ENCODE peak calls at places on chromosome 2, in six cellular contexts. One of them, this sample, is unnamed. For H3K4me1, the result is how much of the 10 kb centered on the place peaks cover.

GRCh38 chr2:119233326-119234020 is 9.8 kb downstream of the STEAP3 start:
- DNase-seq in upper lobe of right lung: no peak
- DNase-seq in GM23248: peak
- DNase-seq in kidney: no peak
- DNase-seq in SJSA1: peak
- DNase-seq in heart right ventricle: no peak
- DNase-seq in this sample: no peak

GRCh38 chr2:26903676-26904075 is 55.7 kb downstream of the DPYSL5 start:
- DNase-seq in upper lobe of right lung: no peak
- DNase-seq in GM23248: no peak
- DNase-seq in kidney: no peak
- DNase-seq in SJSA1: no peak
- DNase-seq in heart right ventricle: no peak
- DNase-seq in this sample: no peak

GRCh38 chr2:65730186-65730585 is 297.8 kb upstream of the SPRED2 start:
- DNase-seq in upper lobe of right lung: no peak
- DNase-seq in GM23248: no peak
- DNase-seq in kidney: no peak
- DNase-seq in SJSA1: no peak
- DNase-seq in heart right ventricle: no peak
- DNase-seq in this sample: no peak

GRCh38 chr2:216596986-216597509 is 36.2 kb upstream of the IGFBP2 start:
- DNase-seq in upper lobe of right lung: no peak
- DNase-seq in GM23248: peak
- DNase-seq in kidney: no peak
- DNase-seq in SJSA1: peak
- DNase-seq in heart right ventricle: no peak
- DNase-seq in this sample: no peak

GRCh38 chr2:172777431-172777830 is 41.8 kb downstream of the RAPGEF4 start:
- DNase-seq in upper lobe of right lung: no peak
- DNase-seq in GM23248: no peak
- DNase-seq in kidney: no peak
- DNase-seq in SJSA1: peak
- DNase-seq in heart right ventricle: no peak
- DNase-seq in this sample: no peak

GRCh38 chr2:62705859-62706720 is 577 bp downstream of the EHBP1 start:
- DNase-seq in upper lobe of right lung: peak
- DNase-seq in GM23248: peak
- DNase-seq in kidney: no peak
- DNase-seq in SJSA1: peak
- DNase-seq in heart right ventricle: peak
- DNase-seq in this sample: peak

GRCh38 chr2:60540054-60540453 is 13.4 kb downstream of the BCL11A start:
- DNase-seq in upper lobe of right lung: no peak
- DNase-seq in GM23248: no peak
- DNase-seq in kidney: no peak
- DNase-seq in SJSA1: no peak
- DNase-seq in heart right ventricle: no peak
- DNase-seq in this sample: no peak

GRCh38 chr2:8148260-8148880 is 533.5 kb upstream of the ID2 start:
- DNase-seq in upper lobe of right lung: no peak
- DNase-seq in GM23248: peak
- DNase-seq in kidney: no peak
- DNase-seq in SJSA1: peak
- DNase-seq in heart right ventricle: no peak
- DNase-seq in this sample: peak

GRCh38 chr2:71897836-71898235 is 249.8 kb downstream of the CYP26B1 start:
- DNase-seq in upper lobe of right lung: no peak
- DNase-seq in GM23248: no peak
- DNase-seq in kidney: no peak
- DNase-seq in SJSA1: no peak
- DNase-seq in heart right ventricle: no peak
- DNase-seq in this sample: no peak

GRCh38 chr2:159381574-159381973 is 95.1 kb upstream of the WDSUB1 start:
- DNase-seq in upper lobe of right lung: no peak
- DNase-seq in GM23248: no peak
- DNase-seq in kidney: no peak
- DNase-seq in SJSA1: no peak
- DNase-seq in heart right ventricle: no peak
- DNase-seq in this sample: no peak

GRCh38 chr2:236833501-236834186 is 252.0 kb upstream of the COPS8 start:
- DNase-seq in upper lobe of right lung: no peak
- DNase-seq in GM23248: peak
- DNase-seq in kidney: no peak
- DNase-seq in SJSA1: no peak
- DNase-seq in heart right ventricle: no peak
- DNase-seq in this sample: peak

GRCh38 chr2:165627463-165627862 is 158.0 kb downstream of the CSRNP3 start:
- DNase-seq in upper lobe of right lung: no peak
- DNase-seq in GM23248: peak
- DNase-seq in kidney: no peak
- DNase-seq in SJSA1: peak
- DNase-seq in heart right ventricle: no peak
- DNase-seq in this sample: no peak

GRCh38 chr2:33033524-33034150 is 86.9 kb downstream of the LTBP1 start:
- DNase-seq in upper lobe of right lung: no peak
- DNase-seq in GM23248: peak
- DNase-seq in kidney: no peak
- DNase-seq in SJSA1: peak
- DNase-seq in heart right ventricle: no peak
- DNase-seq in this sample: no peak

GRCh38 chr2:119283873-119284331 is 60.3 kb downstream of the STEAP3 start:
- DNase-seq in upper lobe of right lung: peak
- DNase-seq in GM23248: peak
- DNase-seq in kidney: peak
- DNase-seq in SJSA1: no peak
- DNase-seq in heart right ventricle: peak
- DNase-seq in this sample: peak

GRCh38 chr2:32977228-32977758 is 30.5 kb downstream of the LTBP1 start:
- DNase-seq in upper lobe of right lung: no peak
- DNase-seq in GM23248: peak
- DNase-seq in kidney: peak
- DNase-seq in SJSA1: no peak
- DNase-seq in heart right ventricle: peak
- DNase-seq in this sample: no peak

GRCh38 chr2:232349546-232349945 is 29.0 kb upstream of the ALPP start:
- DNase-seq in upper lobe of right lung: peak
- DNase-seq in GM23248: no peak
- DNase-seq in kidney: peak
- DNase-seq in SJSA1: no peak
- DNase-seq in heart right ventricle: no peak
- DNase-seq in this sample: no peak

GRCh38 chr2:86747708-86748627 is 27.9 kb downstream of the RMND5A start:
- DNase-seq in upper lobe of right lung: no peak
- DNase-seq in GM23248: peak
- DNase-seq in kidney: no peak
- DNase-seq in SJSA1: no peak
- DNase-seq in heart right ventricle: peak
- DNase-seq in this sample: no peak

GRCh38 chr2:39874236-39874635 is 95.2 kb upstream of the THUMPD2 start:
- DNase-seq in upper lobe of right lung: no peak
- DNase-seq in GM23248: no peak
- DNase-seq in kidney: no peak
- DNase-seq in SJSA1: no peak
- DNase-seq in heart right ventricle: no peak
- DNase-seq in this sample: no peak

GRCh38 chr2:180761224-180761623 is 219.2 kb upstream of the UBE2E3 start:
- DNase-seq in upper lobe of right lung: no peak
- DNase-seq in GM23248: peak
- DNase-seq in kidney: no peak
- DNase-seq in SJSA1: no peak
- DNase-seq in heart right ventricle: no peak
- DNase-seq in this sample: peak

GRCh38 chr2:1306687-1307516 is 106.4 kb upstream of the TPO start:
- DNase-seq in upper lobe of right lung: no peak
- DNase-seq in GM23248: no peak
- DNase-seq in kidney: no peak
- DNase-seq in SJSA1: no peak
- DNase-seq in heart right ventricle: no peak
- DNase-seq in this sample: no peak

GRCh38 chr2:39631715-39632114 is 34.0 kb upstream of the TMEM178A start:
- DNase-seq in upper lobe of right lung: no peak
- DNase-seq in GM23248: peak
- DNase-seq in kidney: no peak
- DNase-seq in SJSA1: peak
- DNase-seq in heart right ventricle: peak
- DNase-seq in this sample: peak

GRCh38 chr2:21043744-21044532 is at the start of gene APOB:
- DNase-seq in upper lobe of right lung: peak
- DNase-seq in GM23248: peak
- DNase-seq in kidney: no peak
- DNase-seq in SJSA1: no peak
- DNase-seq in heart right ventricle: no peak
- DNase-seq in this sample: peak

GRCh38 chr2:80361904-80362303 is 57.4 kb upstream of the LRRTM1 start:
- DNase-seq in upper lobe of right lung: no peak
- DNase-seq in GM23248: no peak
- DNase-seq in kidney: no peak
- DNase-seq in SJSA1: no peak
- DNase-seq in heart right ventricle: no peak
- DNase-seq in this sample: no peak

DNA sequence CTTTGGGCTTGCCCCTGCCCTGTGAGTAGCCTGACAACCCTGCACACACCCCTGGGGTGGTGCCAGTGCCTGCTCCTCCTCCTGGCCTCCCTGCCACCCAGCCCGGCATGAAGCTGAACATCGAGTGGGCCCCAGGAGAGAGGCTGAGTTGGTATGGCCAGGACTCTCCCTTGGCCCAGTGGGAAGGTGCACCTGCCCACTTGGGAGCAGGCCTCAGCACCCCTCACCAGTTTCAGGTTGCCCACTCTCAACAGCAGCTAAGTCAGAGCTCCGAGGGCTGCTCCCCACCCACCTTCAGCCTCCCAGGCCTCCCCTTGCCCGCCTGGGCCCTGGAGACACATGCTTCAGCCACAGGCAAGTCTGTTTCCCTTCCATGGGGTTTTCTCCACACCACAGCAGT is 203.1 kb downstream of the KLHL29 start:
- DNase-seq in upper lobe of right lung: peak
- DNase-seq in GM23248: no peak
- DNase-seq in kidney: peak
- DNase-seq in SJSA1: no peak
- DNase-seq in heart right ventricle: no peak
- DNase-seq in this sample: no peak
- H3K27ac ChIP-seq in upper lobe of right lung: no peak
- H3K27ac ChIP-seq in GM23248: no peak
- H3K27ac ChIP-seq in kidney: no peak
- H3K27ac ChIP-seq in SJSA1: no peak
- H3K27ac ChIP-seq in heart right ventricle: no peak
- H3K27ac ChIP-seq in this sample: no peak

DNA sequence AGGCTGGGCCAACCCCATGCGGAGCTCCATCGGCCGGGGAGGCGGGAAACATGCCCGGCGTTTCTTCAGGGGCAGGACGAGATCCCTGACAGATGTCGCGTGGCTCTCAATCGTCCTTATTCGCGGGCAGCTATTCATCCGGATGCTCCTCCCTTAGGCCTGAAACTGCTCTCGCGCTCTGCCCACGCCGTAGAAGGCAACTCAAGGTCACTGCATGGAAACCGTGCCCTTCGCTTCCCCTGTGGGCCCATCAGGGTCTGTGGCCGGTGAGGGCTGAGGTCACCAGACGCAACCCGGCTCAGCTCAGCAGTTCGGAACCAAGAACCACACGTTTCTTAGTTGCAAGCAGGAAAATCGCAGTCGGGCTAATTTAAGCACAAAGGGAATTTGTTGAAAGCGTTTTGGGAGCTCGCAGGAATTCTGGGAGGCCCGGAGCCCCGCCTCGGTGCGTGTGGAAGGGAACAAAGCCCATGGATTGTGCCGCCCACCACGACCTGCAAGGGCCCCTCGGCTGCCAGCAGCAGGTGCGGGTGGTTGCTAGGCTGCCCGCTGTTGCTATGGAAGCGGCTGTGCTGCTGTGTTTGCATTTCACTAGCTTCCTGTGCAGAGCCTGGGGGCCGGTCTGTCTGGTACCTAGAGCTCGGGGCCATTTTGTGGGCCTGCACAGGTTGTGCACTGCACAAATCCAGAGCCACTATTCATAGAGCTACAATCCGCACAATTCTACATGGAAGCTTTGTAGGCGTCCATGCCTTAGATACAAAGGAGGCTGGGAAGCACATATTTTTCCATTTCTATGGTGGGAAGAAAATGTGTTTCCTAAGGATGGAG is 6.1 kb upstream of the ALLC start:
- DNase-seq in upper lobe of right lung: no peak
- DNase-seq in GM23248: peak
- DNase-seq in kidney: peak
- DNase-seq in SJSA1: no peak
- DNase-seq in heart right ventricle: peak
- DNase-seq in this sample: no peak
- H3K4me1 ChIP-seq in upper lobe of right lung: under half
- H3K4me1 ChIP-seq in GM23248: under half
- H3K4me1 ChIP-seq in kidney: under half
- H3K4me1 ChIP-seq in SJSA1: under half
- H3K4me1 ChIP-seq in heart right ventricle: under half
- H3K4me1 ChIP-seq in this sample: under half

DNA sequence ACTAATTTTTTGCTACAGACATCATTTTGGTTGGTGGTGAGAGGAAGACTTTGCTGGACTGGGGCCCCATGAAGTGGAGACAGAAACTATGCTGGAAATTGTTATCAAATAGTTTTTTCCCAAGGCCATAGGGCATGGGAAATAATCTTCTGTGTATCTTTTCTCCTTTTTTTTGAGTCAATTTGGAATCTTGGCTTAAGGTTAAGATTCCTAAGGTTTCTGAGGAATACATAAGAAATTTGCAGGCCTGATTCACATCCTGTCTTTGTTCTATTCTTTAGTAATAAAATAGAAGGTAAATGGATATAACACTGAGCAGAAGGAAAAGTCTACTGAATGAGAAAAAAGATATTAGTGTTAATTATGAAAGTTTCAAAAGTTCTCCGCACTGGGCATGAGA is 16.6 kb downstream of the SMC6 start:
- DNase-seq in upper lobe of right lung: no peak
- DNase-seq in GM23248: peak
- DNase-seq in kidney: no peak
- DNase-seq in SJSA1: peak
- DNase-seq in heart right ventricle: no peak
- DNase-seq in this sample: no peak
- H3K27ac ChIP-seq in upper lobe of right lung: no peak
- H3K27ac ChIP-seq in GM23248: peak
- H3K27ac ChIP-seq in kidney: no peak
- H3K27ac ChIP-seq in SJSA1: peak
- H3K27ac ChIP-seq in heart right ventricle: no peak
- H3K27ac ChIP-seq in this sample: no peak

DNA sequence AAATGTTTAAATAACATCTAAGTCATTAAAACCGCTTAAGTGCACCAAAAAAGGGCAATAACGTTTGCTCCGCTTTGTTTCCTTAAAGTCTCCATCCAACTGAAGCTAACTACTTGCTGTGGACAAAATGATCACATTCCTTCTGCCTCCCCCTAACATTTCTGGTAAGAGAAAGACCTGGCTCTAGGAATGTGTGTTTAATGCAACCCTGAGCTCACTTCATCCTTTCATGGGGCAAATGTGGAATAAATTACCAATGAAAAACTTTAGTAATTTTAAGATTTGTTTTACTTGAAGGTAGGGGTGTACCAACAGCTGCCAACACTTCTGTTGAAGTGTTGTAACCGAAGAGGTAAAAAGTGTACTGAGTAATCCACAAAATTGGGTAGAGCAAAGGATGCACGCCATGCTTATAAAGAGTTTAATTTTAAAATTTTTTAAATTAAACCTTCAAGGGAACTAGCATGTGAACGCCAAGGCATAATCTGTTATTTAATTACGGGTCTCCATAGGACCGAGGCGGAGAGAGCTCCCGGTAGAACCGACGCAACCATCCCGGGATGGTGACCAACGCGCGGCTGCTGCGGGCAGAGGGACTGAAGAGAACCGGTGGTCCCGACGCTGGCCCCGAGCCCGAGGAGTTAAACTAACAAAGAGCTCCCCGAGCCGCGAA is 1.1 kb downstream of the HNRNPLL start:
- DNase-seq in upper lobe of right lung: no peak
- DNase-seq in GM23248: peak
- DNase-seq in kidney: no peak
- DNase-seq in SJSA1: peak
- DNase-seq in heart right ventricle: no peak
- DNase-seq in this sample: peak
- H3K4me1 ChIP-seq in upper lobe of right lung: under half
- H3K4me1 ChIP-seq in GM23248: under half
- H3K4me1 ChIP-seq in kidney: under half
- H3K4me1 ChIP-seq in SJSA1: under half
- H3K4me1 ChIP-seq in heart right ventricle: half or more
- H3K4me1 ChIP-seq in this sample: under half

This sample was measured in trophoblast cell.